ENCODE peak calls at places on chromosome 20, in nine cellular contexts. T is A549; B is ascending aorta; C is left lung; K is SW 1271; U is hepatocyte; A is caudate nucleus; H is stimulated activated CD4-positive, alpha-beta T cell treated with anti-CD3 and anti-CD28 coated beads, Interleukin-12 subunit alpha, Interleukin-12 subunit beta, amount 100 ng/mL, for 4 hours; W is activated naive CD4-positive, alpha-beta T cell treated with Interleukin-2 at 50 U/mL for 16 hours. J is an unnamed sample.

GRCh38 chr20:1702855-1703254 is 45.3 kb upstream of the SIRPG start:
- DNase-seq in T (no peak), B (no peak), C (no peak), K (no peak), U (no peak), A (no peak), H (no peak), W (no peak), J (no peak)

GRCh38 chr20:1868856-1869255 is 26.4 kb upstream of the SIRPA start:
- DNase-seq in T (no peak), B (no peak), C (no peak), K (no peak), U (no peak), A (no peak), H (no peak), W (no peak), J (no peak)

GRCh38 chr20:1462001-1462400 is 4.6 kb downstream of the NSFL1C start:
- DNase-seq in T (no peak), B (no peak), C (no peak), K (no peak), U (no peak), A (no peak), H (no peak), W (no peak), J (no peak)

GRCh38 chr20:4469910-4470309 is 251.8 kb upstream of the PRND start:
- DNase-seq in T (no peak), B (no peak), C (no peak), K (no peak), U (no peak), A (no peak), H (no peak), W (no peak), J (no peak)

GRCh38 chr20:32017711-32018251 is 7.5 kb downstream of the CCM2L start:
- DNase-seq in T (peak), B (no peak), C (no peak), K (peak), U (peak), A (no peak), H (peak), W (peak), J (peak)

GRCh38 chr20:37627060-37627766 is 66.6 kb upstream of the CTNNBL1 start:
- DNase-seq in T (peak), B (no peak), C (no peak), K (peak), U (peak), A (no peak), H (peak), W (peak), J (peak)

GRCh38 chr20:34621383-34622367 is 55.2 kb downstream of the PIGU start:
- DNase-seq in T (peak), B (no peak), C (no peak), K (no peak), U (peak), A (no peak), H (no peak), W (no peak), J (no peak)

GRCh38 chr20:1185781-1186334 is 1.1 kb upstream of the TMEM74B start:
- DNase-seq in T (peak), B (no peak), C (no peak), K (peak), U (peak), A (no peak), H (peak), W (peak), J (peak)

GRCh38 chr20:57701090-57701489 is 8.7 kb downstream of the PMEPA1 start:
- DNase-seq in T (no peak), B (no peak), C (no peak), K (no peak), U (no peak), A (no peak), H (no peak), W (no peak), J (no peak)

GRCh38 chr20:60242836-60243520 is 284.8 kb downstream of the CDH26 start:
- DNase-seq in T (no peak), B (no peak), C (no peak), K (peak), U (no peak), A (no peak), H (no peak), W (no peak), J (no peak)

GRCh38 chr20:22446613-22447447 is 137.5 kb downstream of the FOXA2 start:
- DNase-seq in T (no peak), B (no peak), C (no peak), K (no peak), U (no peak), A (no peak), H (no peak), W (no peak), J (no peak)

GRCh38 chr20:44104807-44105517 is 82.0 kb downstream of the JPH2 start:
- DNase-seq in T (peak), B (peak), C (no peak), K (no peak), U (peak), A (no peak), H (no peak), W (no peak), J (no peak)

GRCh38 chr20:5135363-5136012 is 8.7 kb downstream of the CDS2 start:
- DNase-seq in T (no peak), B (no peak), C (no peak), K (no peak), U (no peak), A (peak), H (no peak), W (no peak), J (no peak)

GRCh38 chr20:10414982-10415650 is 18.9 kb downstream of the MKKS start:
- DNase-seq in T (peak), B (no peak), C (no peak), K (peak), U (no peak), A (no peak), H (no peak), W (no peak), J (no peak)

GRCh38 chr20:37846573-37846972 is 56.4 kb upstream of the VSTM2L start:
- DNase-seq in T (no peak), B (no peak), C (no peak), K (no peak), U (peak), A (no peak), H (no peak), W (no peak), J (no peak)

GRCh38 chr20:51871943-51872342 is 69.6 kb upstream of the SALL4 start:
- DNase-seq in T (no peak), B (no peak), C (no peak), K (no peak), U (peak), A (no peak), H (no peak), W (no peak), J (no peak)

GRCh38 chr20:49937023-49937929 is 1.1 kb downstream of the RNF114 start:
- DNase-seq in T (no peak), B (no peak), C (no peak), K (no peak), U (peak), A (no peak), H (no peak), W (no peak), J (peak)

GRCh38 chr20:64038252-64038578 is 2.2 kb downstream of the C20orf204 start:
- DNase-seq in T (no peak), B (no peak), C (no peak), K (no peak), U (no peak), A (no peak), H (no peak), W (no peak), J (no peak)

GRCh38 chr20:33280000-33280680 is 2.9 kb upstream of the BPIFB1 start:
- DNase-seq in T (no peak), B (no peak), C (no peak), K (no peak), U (no peak), A (no peak), H (no peak), W (no peak), J (no peak)

GRCh38 chr20:44411020-44411756 is 55.7 kb downstream of the HNF4A start:
- DNase-seq in T (no peak), B (no peak), C (no peak), K (no peak), U (peak), A (no peak), H (no peak), W (no peak), J (no peak)

GRCh38 chr20:13006825-13007224 is 1.9 kb upstream of the SPTLC3 start:
- DNase-seq in T (no peak), B (no peak), C (no peak), K (no peak), U (no peak), A (no peak), H (no peak), W (no peak), J (no peak)

GRCh38 chr20:3111995-3112394 is 27.5 kb upstream of the AVP start:
- DNase-seq in T (no peak), B (no peak), C (no peak), K (no peak), U (no peak), A (no peak), H (no peak), W (no peak), J (no peak)